ENCODE peak calls at places on chromosomes 4 and X, in five cellular contexts. W is anterior cingulate cortex, D is epithelial cell of prostate, G is mesothelial cell of epicardium, Q is BE2C. N is an unnamed sample.
A peak's percentile ranks its signal among the peaks of the same experiment; 100 is the strongest.

GRCh38 chr4:145299380-145300076 is 119.1 kb upstream of the OTUD4 start:
- DNase-seq in G (no peak), W (no peak), D (peak; percentile 49), Q (no peak), N (peak; percentile 88)

GRCh38 chr4:22850055-22850454 is 157.3 kb downstream of the GBA3 start:
- DNase-seq in Q (no peak), D (no peak), W (no peak), G (no peak), N (no peak)

GRCh38 chr4:177400030-177400429 is 42.2 kb downstream of the AGA start:
- DNase-seq in G (no peak), D (no peak), W (no peak), Q (no peak), N (no peak)

GRCh38 chr4:75046641-75047040 is 113.7 kb downstream of the PARM1 start:
- DNase-seq in D (no peak), Q (no peak), G (no peak), W (no peak), N (no peak)

GRCh38 chrX:117510453-117510852 is 606.2 kb downstream of the KLHL13 start:
- DNase-seq in D (no peak), Q (peak; percentile 8), W (no peak), G (no peak), N (peak; percentile 5)

GRCh38 chr4:79044260-79044659 is 105.0 kb upstream of the PAQR3 start:
- DNase-seq in D (no peak), Q (no peak), G (no peak), W (no peak), N (peak; percentile 15)

GRCh38 chr4:25861422-25861926 is 1.3 kb downstream of the SEL1L3 start:
- DNase-seq in D (no peak), W (no peak), Q (no peak), G (no peak), N (peak; percentile 89)

GRCh38 chr4:8580321-8581093 is at the start of gene GPR78:
- DNase-seq in D (no peak), W (no peak), G (peak; percentile 85), Q (peak; percentile 85), N (no peak)

GRCh38 chrX:22134681-22135080 is 102.6 kb downstream of the PHEX start:
- DNase-seq in W (no peak), G (no peak), D (no peak), Q (peak; percentile 77), N (no peak)

GRCh38 chrX:145552643-145553042 is 265.0 kb upstream of the SLITRK2 start:
- DNase-seq in G (no peak), Q (no peak), D (no peak), W (no peak), N (no peak)

GRCh38 chr4:95294291-95294690 is 254.5 kb downstream of the UNC5C start:
- DNase-seq in W (no peak), Q (no peak), G (no peak), D (no peak), N (no peak)

GRCh38 chr4:41359069-41359769 is 102.5 kb downstream of the UCHL1 start:
- DNase-seq in W (no peak), G (no peak), Q (peak; percentile 84), D (no peak), N (no peak)

GRCh38 chr4:86720508-86721068 is 126.5 kb downstream of the PTPN13 start:
- DNase-seq in G (no peak), D (no peak), Q (no peak), W (no peak), N (no peak)

GRCh38 chrX:124010157-124010556 is 48.7 kb downstream of the STAG2 start:
- DNase-seq in G (no peak), D (no peak), W (no peak), Q (no peak), N (no peak)

GRCh38 chr4:178316211-178316610 is 874.0 kb upstream of the AGA start:
- DNase-seq in D (no peak), Q (peak; percentile 67), W (no peak), G (no peak), N (no peak)

GRCh38 chr4:38076153-38076669 is 116.0 kb downstream of the PTTG2 start:
- DNase-seq in G (no peak), Q (no peak), D (no peak), W (no peak), N (no peak)

GRCh38 chr4:98833384-98833783 is 95.5 kb downstream of the EIF4E start:
- DNase-seq in G (no peak), Q (no peak), W (no peak), D (no peak), N (no peak)

GRCh38 chr4:3407171-3407771 is 34.5 kb upstream of the HGFAC start:
- DNase-seq in G (no peak), Q (no peak), D (no peak), W (no peak), N (no peak)

GRCh38 chrX:132046533-132046932 is 23.4 kb downstream of the STK26 start:
- DNase-seq in G (no peak), W (no peak), Q (no peak), D (no peak), N (peak; percentile 85)

GRCh38 chr4:113943863-113944262 is 35.6 kb downstream of the ARSJ start:
- DNase-seq in Q (no peak), D (no peak), G (no peak), W (no peak), N (no peak)

N was measured in OCI-M1.